ENCODE peak calls at places on chromosomes 5 and 9, in eight cellular contexts. One of them, this sample, is unnamed.

GRCh38 chr9:88645172-88645868 is 110.3 kb downstream of the NXNL2 start:
- DNase-seq in CD8-positive, alpha-beta memory T cell: no peak
- DNase-seq in neuronal stem cell: no peak
- DNase-seq in right cardiac atrium: no peak
- DNase-seq in uterus: no peak
- DNase-seq in left ventricle myocardium inferior: no peak
- DNase-seq in aorta: no peak
- DNase-seq in lung: no peak
- DNase-seq in this sample: no peak

GRCh38 chr9:75855509-75855908 is 35.0 kb upstream of the PCSK5 start:
- DNase-seq in aorta: no peak
- DNase-seq in CD8-positive, alpha-beta memory T cell: no peak
- DNase-seq in lung: no peak
- DNase-seq in neuronal stem cell: no peak
- DNase-seq in right cardiac atrium: no peak
- DNase-seq in uterus: no peak
- DNase-seq in left ventricle myocardium inferior: no peak
- DNase-seq in this sample: peak; percentile 60

GRCh38 chr9:95317119-95317892 is at the start of gene FANCC:
- DNase-seq in CD8-positive, alpha-beta memory T cell: peak; percentile 85
- DNase-seq in lung: peak; percentile 91
- DNase-seq in right cardiac atrium: peak; percentile 96
- DNase-seq in neuronal stem cell: peak; percentile 95
- DNase-seq in aorta: peak; percentile 95
- DNase-seq in left ventricle myocardium inferior: peak; percentile 96
- DNase-seq in uterus: peak; percentile 94
- DNase-seq in this sample: peak; percentile 89

GRCh38 chr9:77981332-77981731 is 50.3 kb downstream of the GNAQ start:
- DNase-seq in left ventricle myocardium inferior: no peak
- DNase-seq in neuronal stem cell: no peak
- DNase-seq in lung: no peak
- DNase-seq in aorta: no peak
- DNase-seq in right cardiac atrium: no peak
- DNase-seq in CD8-positive, alpha-beta memory T cell: no peak
- DNase-seq in uterus: no peak
- DNase-seq in this sample: peak; percentile 97

GRCh38 chr5:107887587-107887986 is 216.8 kb upstream of the EFNA5 start:
- DNase-seq in aorta: no peak
- DNase-seq in neuronal stem cell: no peak
- DNase-seq in CD8-positive, alpha-beta memory T cell: no peak
- DNase-seq in left ventricle myocardium inferior: no peak
- DNase-seq in lung: no peak
- DNase-seq in uterus: no peak
- DNase-seq in right cardiac atrium: no peak
- DNase-seq in this sample: peak; percentile 76

GRCh38 chr5:110884005-110884404 is 145.2 kb downstream of the SLC25A46 start:
- DNase-seq in lung: no peak
- DNase-seq in aorta: no peak
- DNase-seq in CD8-positive, alpha-beta memory T cell: no peak
- DNase-seq in left ventricle myocardium inferior: no peak
- DNase-seq in uterus: no peak
- DNase-seq in neuronal stem cell: no peak
- DNase-seq in right cardiac atrium: no peak
- DNase-seq in this sample: no peak

GRCh38 chr9:109286571-109286977 is 34.3 kb downstream of the EPB41L4B start:
- DNase-seq in CD8-positive, alpha-beta memory T cell: no peak
- DNase-seq in left ventricle myocardium inferior: no peak
- DNase-seq in uterus: no peak
- DNase-seq in neuronal stem cell: no peak
- DNase-seq in aorta: no peak
- DNase-seq in lung: peak; percentile 50
- DNase-seq in right cardiac atrium: no peak
- DNase-seq in this sample: no peak

GRCh38 chr5:134138416-134139376 is 24.2 kb downstream of the TCF7 start:
- DNase-seq in left ventricle myocardium inferior: peak; percentile 11
- DNase-seq in neuronal stem cell: no peak
- DNase-seq in right cardiac atrium: no peak
- DNase-seq in uterus: no peak
- DNase-seq in lung: no peak
- DNase-seq in aorta: no peak
- DNase-seq in CD8-positive, alpha-beta memory T cell: no peak
- DNase-seq in this sample: no peak

GRCh38 chr5:151048526-151048925 is 28.1 kb downstream of the GPX3 start:
- DNase-seq in aorta: no peak
- DNase-seq in right cardiac atrium: no peak
- DNase-seq in CD8-positive, alpha-beta memory T cell: no peak
- DNase-seq in neuronal stem cell: no peak
- DNase-seq in left ventricle myocardium inferior: no peak
- DNase-seq in uterus: no peak
- DNase-seq in lung: no peak
- DNase-seq in this sample: no peak

GRCh38 chr5:11524188-11524587 is 380.1 kb downstream of the CTNND2 start:
- DNase-seq in right cardiac atrium: no peak
- DNase-seq in left ventricle myocardium inferior: no peak
- DNase-seq in lung: no peak
- DNase-seq in aorta: no peak
- DNase-seq in neuronal stem cell: peak; percentile 51
- DNase-seq in CD8-positive, alpha-beta memory T cell: no peak
- DNase-seq in uterus: no peak
- DNase-seq in this sample: no peak
- H3K9me3 ChIP-seq in right cardiac atrium: no peaks in the 10 kb centered on the region
- H3K9me3 ChIP-seq in left ventricle myocardium inferior: no peaks in the 10 kb centered on the region
- H3K9me3 ChIP-seq in lung: no peaks in the 10 kb centered on the region
- H3K9me3 ChIP-seq in aorta: peaks cover 1% of the 10 kb centered on the region
- H3K9me3 ChIP-seq in neuronal stem cell: peaks cover 13% of the 10 kb centered on the region
- H3K9me3 ChIP-seq in CD8-positive, alpha-beta memory T cell: no peaks in the 10 kb centered on the region
- H3K9me3 ChIP-seq in uterus: no peaks in the 10 kb centered on the region
- H3K9me3 ChIP-seq in this sample: no peaks in the 10 kb centered on the region

DNA sequence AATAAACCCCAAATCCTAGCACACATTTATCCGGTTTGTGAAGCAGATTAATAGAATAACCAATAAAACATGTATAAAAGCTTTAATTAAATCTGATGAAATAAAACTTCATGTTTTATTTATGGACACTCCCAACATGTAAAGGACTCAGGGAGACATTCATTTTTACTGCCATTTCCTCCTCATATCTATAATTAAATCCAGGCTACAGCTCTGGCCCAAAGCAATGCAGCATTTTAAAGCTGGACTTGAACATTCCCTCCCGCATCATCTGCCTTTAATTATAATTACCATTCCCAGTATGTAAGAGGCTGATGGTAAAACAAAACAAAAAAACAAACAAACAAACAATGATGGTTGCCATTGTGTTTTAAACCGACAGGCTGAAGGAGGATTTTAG is 298.3 kb upstream of the RFX3 start:
- DNase-seq in left ventricle myocardium inferior: no peak
- DNase-seq in aorta: no peak
- DNase-seq in right cardiac atrium: no peak
- DNase-seq in lung: no peak
- DNase-seq in neuronal stem cell: no peak
- DNase-seq in uterus: no peak
- DNase-seq in CD8-positive, alpha-beta memory T cell: no peak
- DNase-seq in this sample: no peak
- H3K27ac ChIP-seq in left ventricle myocardium inferior: no peak overlapping the region
- H3K27ac ChIP-seq in aorta: no peak overlapping the region
- H3K27ac ChIP-seq in right cardiac atrium: no peak overlapping the region
- H3K27ac ChIP-seq in lung: no peak overlapping the region
- H3K27ac ChIP-seq in neuronal stem cell: no peak overlapping the region
- H3K27ac ChIP-seq in uterus: no peak overlapping the region
- H3K27ac ChIP-seq in CD8-positive, alpha-beta memory T cell: no peak overlapping the region
- H3K27ac ChIP-seq in this sample: no peak overlapping the region

DNA sequence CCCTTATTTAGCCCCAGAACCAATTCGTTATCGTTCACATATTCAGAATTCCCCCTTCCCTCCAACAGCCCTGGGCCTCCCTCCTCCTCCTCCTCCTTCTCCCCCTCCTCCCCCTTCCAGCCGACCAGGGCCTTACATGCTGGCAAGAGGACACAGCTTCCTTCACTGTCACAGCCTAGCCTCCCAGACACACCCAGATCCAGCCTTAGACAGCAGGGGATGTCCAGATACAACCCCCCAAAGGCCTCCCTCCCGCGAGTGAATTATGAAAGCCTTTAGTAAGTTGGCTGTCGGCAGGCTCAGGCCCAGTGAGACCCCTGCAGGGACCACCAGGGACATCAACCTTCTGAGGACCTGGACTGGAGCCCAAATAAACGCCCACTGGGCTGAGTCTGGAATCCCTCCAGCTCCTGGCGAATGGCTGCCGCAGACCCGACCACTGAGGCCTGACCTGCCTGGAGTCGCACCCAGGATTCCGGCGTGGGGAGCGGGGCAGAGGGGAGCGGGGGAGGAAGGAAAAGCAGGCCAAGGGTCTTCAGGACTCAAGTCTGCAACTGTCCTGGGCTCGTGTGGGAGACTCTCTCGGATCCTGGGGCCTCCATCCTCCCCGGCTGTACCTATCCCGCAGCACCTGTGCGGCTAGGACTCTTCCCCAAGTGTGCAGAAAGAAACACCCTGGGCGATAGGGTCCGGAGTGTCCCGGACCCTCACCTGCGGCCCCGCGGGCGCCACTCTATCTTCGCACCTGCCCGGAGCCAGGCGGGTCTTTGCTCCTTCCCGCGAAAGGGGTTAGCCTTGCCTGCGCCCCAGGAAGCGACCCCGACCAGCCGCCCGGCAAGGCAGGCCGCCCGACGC is 735 bp downstream of the SEPTIN8 start:
- DNase-seq in uterus: peak; percentile 41
- DNase-seq in CD8-positive, alpha-beta memory T cell: peak; percentile 11
- DNase-seq in aorta: peak; percentile 60
- DNase-seq in right cardiac atrium: peak; percentile 48
- DNase-seq in neuronal stem cell: no peak
- DNase-seq in lung: no peak
- DNase-seq in left ventricle myocardium inferior: peak; percentile 36
- DNase-seq in this sample: peak; percentile 50
- H3K4me1 ChIP-seq in uterus: no peaks in the 10 kb centered on the region
- H3K4me1 ChIP-seq in CD8-positive, alpha-beta memory T cell: peaks cover 15% of the 10 kb centered on the region
- H3K4me1 ChIP-seq in aorta: peaks cover 8% of the 10 kb centered on the region
- H3K4me1 ChIP-seq in right cardiac atrium: peaks cover 26% of the 10 kb centered on the region
- H3K4me1 ChIP-seq in neuronal stem cell: peaks cover 3% of the 10 kb centered on the region
- H3K4me1 ChIP-seq in lung: peaks cover 21% of the 10 kb centered on the region
- H3K4me1 ChIP-seq in left ventricle myocardium inferior: peaks cover 67% of the 10 kb centered on the region
- H3K4me1 ChIP-seq in this sample: no peaks in the 10 kb centered on the region

GRCh38 chr5:159155960-159156359 is 53.4 kb downstream of the RNF145 start:
- DNase-seq in right cardiac atrium: no peak
- DNase-seq in aorta: no peak
- DNase-seq in neuronal stem cell: no peak
- DNase-seq in CD8-positive, alpha-beta memory T cell: no peak
- DNase-seq in uterus: no peak
- DNase-seq in left ventricle myocardium inferior: no peak
- DNase-seq in lung: no peak
- DNase-seq in this sample: no peak

GRCh38 chr5:159156426-159156835 is 52.9 kb downstream of the RNF145 start:
- DNase-seq in neuronal stem cell: no peak
- DNase-seq in left ventricle myocardium inferior: no peak
- DNase-seq in uterus: no peak
- DNase-seq in right cardiac atrium: no peak
- DNase-seq in CD8-positive, alpha-beta memory T cell: no peak
- DNase-seq in aorta: no peak
- DNase-seq in lung: no peak
- DNase-seq in this sample: no peak

GRCh38 chr5:159161361-159162214 is 47.8 kb downstream of the RNF145 start:
- DNase-seq in lung: no peak
- DNase-seq in neuronal stem cell: no peak
- DNase-seq in aorta: no peak
- DNase-seq in CD8-positive, alpha-beta memory T cell: no peak
- DNase-seq in left ventricle myocardium inferior: no peak
- DNase-seq in right cardiac atrium: no peak
- DNase-seq in uterus: no peak
- DNase-seq in this sample: no peak

GRCh38 chr5:159156839-159157238 is 52.5 kb downstream of the RNF145 start:
- DNase-seq in right cardiac atrium: no peak
- DNase-seq in aorta: no peak
- DNase-seq in CD8-positive, alpha-beta memory T cell: peak; percentile 69
- DNase-seq in uterus: no peak
- DNase-seq in left ventricle myocardium inferior: no peak
- DNase-seq in lung: peak; percentile 43
- DNase-seq in neuronal stem cell: peak; percentile 59
- DNase-seq in this sample: peak; percentile 70

DNA sequence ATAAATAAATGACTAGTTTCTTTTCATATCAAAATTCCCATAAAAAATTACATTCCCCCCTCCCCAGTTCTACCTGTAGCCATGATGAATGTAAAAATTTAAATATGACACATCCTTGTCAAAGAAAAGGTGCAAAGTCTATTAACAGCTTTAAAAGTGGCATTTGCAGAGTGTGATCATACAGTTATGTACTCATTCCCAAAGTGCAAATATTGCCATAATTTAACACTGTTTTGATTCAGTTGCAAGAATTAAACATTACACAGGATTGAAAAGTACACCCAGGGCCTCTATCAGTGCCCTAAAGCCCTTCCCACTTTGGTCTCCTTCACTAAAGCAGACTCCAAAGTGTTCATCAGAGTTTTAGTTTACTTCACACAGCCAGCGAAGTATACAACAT is 51.8 kb downstream of the RNF145 start:
- DNase-seq in right cardiac atrium: no peak
- DNase-seq in CD8-positive, alpha-beta memory T cell: no peak
- DNase-seq in lung: no peak
- DNase-seq in aorta: no peak
- DNase-seq in left ventricle myocardium inferior: no peak
- DNase-seq in uterus: no peak
- DNase-seq in neuronal stem cell: no peak
- DNase-seq in this sample: no peak
- H3K9me3 ChIP-seq in right cardiac atrium: no peaks in the 10 kb centered on the region
- H3K9me3 ChIP-seq in CD8-positive, alpha-beta memory T cell: no peaks in the 10 kb centered on the region
- H3K9me3 ChIP-seq in lung: no peaks in the 10 kb centered on the region
- H3K9me3 ChIP-seq in aorta: no peaks in the 10 kb centered on the region
- H3K9me3 ChIP-seq in left ventricle myocardium inferior: no peaks in the 10 kb centered on the region
- H3K9me3 ChIP-seq in uterus: no peaks in the 10 kb centered on the region
- H3K9me3 ChIP-seq in neuronal stem cell: no peaks in the 10 kb centered on the region
- H3K9me3 ChIP-seq in this sample: no peaks in the 10 kb centered on the region

GRCh38 chr9:91197232-91198181 is 164.2 kb downstream of the AUH start:
- DNase-seq in right cardiac atrium: peak; percentile 72
- DNase-seq in CD8-positive, alpha-beta memory T cell: no peak
- DNase-seq in uterus: peak; percentile 83
- DNase-seq in lung: peak; percentile 83
- DNase-seq in left ventricle myocardium inferior: peak; percentile 51
- DNase-seq in neuronal stem cell: no peak
- DNase-seq in aorta: peak; percentile 83
- DNase-seq in this sample: peak; percentile 98
- H3K27ac ChIP-seq in right cardiac atrium: peak overlapping the region; percentile 73
- H3K27ac ChIP-seq in CD8-positive, alpha-beta memory T cell: no peak overlapping the region
- H3K27ac ChIP-seq in uterus: peak overlapping the region; percentile 100
- H3K27ac ChIP-seq in lung: peak overlapping the region; percentile 71
- H3K27ac ChIP-seq in left ventricle myocardium inferior: peak overlapping the region; percentile 100
- H3K27ac ChIP-seq in neuronal stem cell: no peak overlapping the region
- H3K27ac ChIP-seq in aorta: no peak overlapping the region
- H3K27ac ChIP-seq in this sample: no peak overlapping the region

GRCh38 chr9:134344068-134344820 is 18.0 kb downstream of the RXRA start:
- DNase-seq in right cardiac atrium: peak; percentile 77
- DNase-seq in aorta: peak; percentile 87
- DNase-seq in left ventricle myocardium inferior: peak; percentile 77
- DNase-seq in CD8-positive, alpha-beta memory T cell: peak; percentile 27
- DNase-seq in uterus: no peak
- DNase-seq in neuronal stem cell: no peak
- DNase-seq in lung: peak; percentile 60
- DNase-seq in this sample: no peak
- H3K4me1 ChIP-seq in right cardiac atrium: peaks cover 40% of the 10 kb centered on the region
- H3K4me1 ChIP-seq in aorta: no peaks in the 10 kb centered on the region
- H3K4me1 ChIP-seq in left ventricle myocardium inferior: peaks cover 100% of the 10 kb centered on the region
- H3K4me1 ChIP-seq in CD8-positive, alpha-beta memory T cell: no peaks in the 10 kb centered on the region
- H3K4me1 ChIP-seq in uterus: peaks cover 13% of the 10 kb centered on the region
- H3K4me1 ChIP-seq in neuronal stem cell: no peaks in the 10 kb centered on the region
- H3K4me1 ChIP-seq in lung: peaks cover 79% of the 10 kb centered on the region
- H3K4me1 ChIP-seq in this sample: peaks cover 15% of the 10 kb centered on the region

This sample was measured in small intestine.